ENCODE peak calls at places on chromosomes 11 and 22, in seven cellular contexts. U, Z, E, Y, I, Q and R are unnamed samples.

GRCh38 chr11:19753451-19754041 is 40.9 kb downstream of the NAV2 start:
- DNase-seq in Z (no peak), Q (no peak), Y (no peak), I (peak), U (no peak), E (no peak), R (no peak)

GRCh38 chr11:78228467-78228866 is 39.7 kb downstream of the USP35 start:
- DNase-seq in E (no peak), I (peak), Y (peak), Q (peak), Z (no peak), U (no peak), R (no peak)

GRCh38 chr22:23095467-23096342 is 25.4 kb downstream of the GNAZ start:
- DNase-seq in I (no peak), Q (no peak), Y (no peak), E (no peak), Z (no peak), U (no peak), R (no peak)

GRCh38 chr11:125569913-125570621 is 790 bp downstream of the EI24 start:
- DNase-seq in U (no peak), E (no peak), Z (no peak), I (peak), Q (no peak), Y (no peak), R (no peak)

GRCh38 chr11:131042711-131043110 is 126.4 kb upstream of the SNX19 start:
- DNase-seq in E (no peak), I (peak), Q (no peak), U (no peak), Z (no peak), Y (no peak), R (no peak)

GRCh38 chr11:3893311-3893710 is 37.8 kb downstream of the STIM1 start:
- DNase-seq in Z (no peak), I (no peak), U (no peak), Q (no peak), Y (no peak), E (no peak), R (no peak)

GRCh38 chr22:19520007-19520406 is 4.2 kb downstream of the CLDN5 start:
- DNase-seq in I (no peak), Z (no peak), Q (no peak), E (no peak), U (no peak), Y (no peak), R (no peak)

GRCh38 chr11:124829986-124830385 is 29.8 kb upstream of the MSANTD2 start:
- DNase-seq in Z (no peak), E (no peak), Q (no peak), Y (no peak), U (no peak), I (no peak), R (no peak)

DNA sequence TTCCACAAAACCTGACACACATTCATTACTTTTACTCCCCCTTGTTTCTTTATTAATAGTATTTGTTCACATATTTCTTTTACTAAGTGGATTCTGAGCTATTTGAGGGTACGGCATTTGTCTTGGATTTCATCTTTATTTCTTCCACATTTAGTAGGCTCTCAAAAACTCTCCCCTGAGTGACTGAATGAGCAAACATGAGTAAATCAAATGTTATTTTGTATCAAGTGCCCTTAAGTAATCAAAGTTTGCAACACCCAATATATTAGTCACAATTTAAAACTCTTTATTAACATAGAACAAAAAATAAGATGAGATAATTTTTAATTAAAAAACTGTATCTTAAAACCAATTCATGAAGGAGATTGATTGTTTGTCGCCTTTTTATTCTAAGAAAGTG is 1101.9 kb upstream of the TENM4 start:
- DNase-seq in E (no peak), I (peak), Z (no peak), Y (no peak), U (no peak), Q (no peak), R (no peak)
- H3K4me3 ChIP-seq in E (no peak), I (no peak), Z (no peak), Y (no peak), U (no peak), Q (no peak), R (no peak)

GRCh38 chr11:118143661-118144185 is 8.9 kb downstream of the SCN4B start:
- DNase-seq in Z (no peak), I (no peak), Y (no peak), Q (no peak), U (no peak), E (peak), R (no peak)

GRCh38 chr11:118144301-118144701 is 8.3 kb downstream of the SCN4B start:
- DNase-seq in Y (no peak), Q (no peak), Z (no peak), I (no peak), E (peak), U (no peak), R (no peak)

GRCh38 chr11:118144869-118145268 is 7.8 kb downstream of the SCN4B start:
- DNase-seq in U (no peak), I (no peak), Z (no peak), Y (no peak), E (no peak), Q (no peak), R (no peak)

GRCh38 chr11:118146554-118146953 is 6.1 kb downstream of the SCN4B start:
- DNase-seq in I (no peak), U (no peak), E (no peak), Z (no peak), Q (no peak), Y (no peak), R (no peak)

DNA sequence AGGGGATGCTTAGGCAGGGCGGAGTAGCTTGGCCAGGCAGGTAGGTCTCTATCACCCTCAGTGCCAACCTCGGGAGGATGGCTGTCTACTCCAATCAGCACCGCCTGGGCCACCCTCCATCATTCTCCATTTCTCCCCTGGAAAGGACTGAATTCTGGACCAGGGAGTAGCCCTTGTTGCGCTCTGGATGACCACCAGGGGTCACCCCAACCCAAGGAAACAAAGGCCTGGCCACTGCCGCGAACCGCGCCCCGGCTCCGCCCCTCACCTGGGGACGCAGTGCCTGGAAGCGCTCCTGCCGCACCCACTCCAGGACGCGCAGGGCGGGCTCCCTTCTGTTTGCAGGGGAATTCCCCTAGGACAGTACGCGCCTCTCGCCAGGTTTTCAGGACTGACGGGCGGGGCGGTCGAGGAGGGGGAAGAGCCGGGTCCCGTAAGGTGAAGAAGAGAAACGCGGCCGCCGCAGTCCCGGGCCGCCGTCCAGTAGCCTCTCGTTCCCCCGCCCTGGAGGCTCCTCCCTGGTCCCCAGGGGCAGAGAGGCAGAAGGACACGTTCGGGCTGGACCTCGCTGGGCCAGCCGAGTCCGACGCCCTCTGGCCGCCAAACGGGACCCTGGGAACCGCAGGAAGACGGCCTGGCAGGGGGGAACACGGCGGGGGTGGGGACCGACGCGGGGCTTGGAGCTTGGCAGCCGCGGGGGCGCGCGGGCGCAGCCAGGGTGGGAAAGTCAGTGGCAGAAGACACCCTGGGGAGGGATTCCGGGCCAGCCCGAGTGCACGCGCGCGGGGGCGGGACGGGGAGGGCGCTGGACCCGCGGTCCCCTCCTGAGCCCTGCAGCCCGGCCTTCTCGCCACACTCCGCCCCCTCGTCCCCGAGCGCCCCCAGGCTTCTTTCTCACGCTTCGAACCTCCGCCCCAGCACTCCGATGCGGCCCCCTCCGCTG is 7.1 kb downstream of the SCN4B start:
- DNase-seq in I (peak), Q (peak), Y (peak), U (peak), E (peak), Z (peak), R (peak)
- H3K4me3 ChIP-seq in I (peak), Q (peak), Y (peak), U (peak), E (peak), Z (peak), R (peak)

DNA sequence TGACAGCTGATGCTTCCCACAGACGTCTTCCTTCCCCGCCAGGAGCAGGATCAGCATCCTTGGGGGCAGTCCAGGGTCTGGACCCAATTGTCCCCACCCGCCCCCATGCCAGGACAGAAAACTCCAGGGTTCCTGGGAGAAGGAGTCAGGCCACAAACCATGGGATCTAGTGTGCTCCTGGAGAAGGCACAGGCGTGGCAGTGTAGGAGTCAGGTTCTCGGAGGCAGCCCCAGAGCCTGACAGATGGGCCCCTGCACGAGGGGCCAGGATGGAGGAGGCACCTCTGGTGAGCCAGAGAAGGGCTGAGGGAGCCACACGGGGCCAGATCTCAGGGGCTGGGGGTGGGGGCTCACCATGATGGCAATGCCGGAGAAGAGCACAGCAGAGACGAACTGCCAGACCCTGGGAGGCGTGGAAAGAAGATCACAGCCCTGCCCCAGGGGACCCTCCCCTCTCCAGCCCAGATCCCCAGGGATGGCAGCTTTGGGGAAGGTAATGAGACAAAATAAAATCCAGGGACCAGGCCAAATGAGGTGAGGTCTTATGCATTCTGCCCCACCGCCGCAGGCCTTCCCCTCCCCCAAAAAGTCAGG is 13.6 kb downstream of the TP53I11 start:
- DNase-seq in Y (no peak), Q (no peak), E (no peak), I (no peak), Z (no peak), U (no peak), R (no peak)
- H3K4me3 ChIP-seq in Y (no peak), Q (no peak), E (no peak), I (no peak), Z (no peak), U (no peak), R (no peak)

DNA sequence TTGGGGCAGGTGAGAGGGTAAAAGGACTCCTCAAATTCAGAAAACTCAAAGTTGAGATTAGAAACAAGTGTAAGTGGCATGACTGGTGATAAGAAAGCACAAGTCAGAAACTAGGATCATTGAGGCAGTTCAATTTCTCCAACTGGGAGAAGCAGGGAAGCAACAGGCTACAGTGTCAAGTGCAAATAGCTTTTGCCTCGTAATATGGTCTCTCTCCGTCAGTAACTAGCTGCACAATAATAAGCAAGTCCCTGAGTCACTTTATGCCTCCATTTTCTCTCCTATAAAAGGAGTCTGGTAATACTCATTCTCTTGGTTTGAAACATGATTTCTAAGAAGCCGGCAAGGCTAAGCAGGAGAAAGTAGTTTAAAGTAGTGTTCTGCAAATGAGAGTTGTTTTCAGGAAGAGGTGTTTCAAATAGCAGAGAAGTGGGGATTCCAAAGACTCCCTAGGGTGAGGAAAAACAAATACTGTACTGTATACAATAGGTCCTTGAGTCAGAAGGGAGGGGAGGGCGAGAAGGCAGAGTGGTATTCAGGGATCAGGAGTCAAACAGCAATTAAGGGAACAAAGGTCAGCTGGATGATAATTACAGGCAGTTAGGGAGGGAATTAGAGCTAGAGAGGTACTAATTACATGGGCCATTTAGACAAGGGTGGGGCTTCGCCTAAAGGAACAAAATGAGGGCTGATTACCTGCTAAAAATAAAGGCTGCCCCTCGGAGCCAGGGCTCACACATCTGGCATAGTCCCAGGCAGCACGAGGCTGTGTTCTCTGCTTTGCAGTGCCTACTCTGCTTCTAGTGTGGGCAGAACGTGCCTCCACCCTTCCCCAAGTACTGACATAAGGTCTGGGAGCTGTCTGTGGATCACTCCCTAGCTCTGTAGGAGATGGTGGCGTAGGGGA is 96.0 kb upstream of the BDNF start:
- DNase-seq in Z (no peak), I (no peak), U (no peak), Y (no peak), Q (no peak), E (no peak), R (no peak)
- H3K4me3 ChIP-seq in Z (no peak), I (no peak), U (no peak), Y (no peak), Q (no peak), E (no peak), R (no peak)

GRCh38 chr22:44461614-44462013 is 36.4 kb downstream of the RTL6 start:
- DNase-seq in Y (no peak), E (no peak), I (no peak), Z (no peak), Q (no peak), U (no peak), R (no peak)

GRCh38 chr22:44465563-44465962 is 32.5 kb downstream of the RTL6 start:
- DNase-seq in Z (no peak), I (no peak), E (no peak), Q (no peak), U (no peak), Y (no peak), R (no peak)

GRCh38 chr22:44463151-44463550 is 34.9 kb downstream of the RTL6 start:
- DNase-seq in U (no peak), I (no peak), Y (no peak), Z (no peak), E (no peak), Q (no peak), R (no peak)

GRCh38 chr22:44462246-44463015 is 35.6 kb downstream of the RTL6 start:
- DNase-seq in I (no peak), Z (no peak), Q (no peak), Y (no peak), E (no peak), U (no peak), R (no peak)

DNA sequence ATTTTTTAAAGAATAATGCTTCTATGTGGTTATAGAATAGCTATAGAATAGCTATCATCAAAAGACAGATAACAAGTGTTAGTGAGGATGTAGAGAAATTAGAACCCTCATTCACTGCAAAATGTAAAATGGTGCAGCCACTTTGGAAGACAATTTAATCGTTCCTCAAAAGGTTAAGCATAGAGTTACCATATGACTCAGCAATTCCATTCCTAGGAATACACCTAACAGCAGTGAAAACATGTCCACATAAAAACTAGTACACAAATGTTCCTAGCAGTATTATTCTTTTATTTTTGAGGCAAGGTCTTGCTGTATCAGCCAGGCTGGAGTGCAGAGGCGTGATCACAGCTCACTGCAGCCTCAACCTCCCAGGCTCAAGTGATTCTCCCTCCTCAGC is 34.0 kb downstream of the RTL6 start:
- DNase-seq in U (no peak), Z (no peak), Q (no peak), Y (no peak), E (no peak), I (peak), R (no peak)
- H3K4me3 ChIP-seq in U (no peak), Z (no peak), Q (no peak), Y (no peak), E (no peak), I (no peak), R (no peak)

DNA sequence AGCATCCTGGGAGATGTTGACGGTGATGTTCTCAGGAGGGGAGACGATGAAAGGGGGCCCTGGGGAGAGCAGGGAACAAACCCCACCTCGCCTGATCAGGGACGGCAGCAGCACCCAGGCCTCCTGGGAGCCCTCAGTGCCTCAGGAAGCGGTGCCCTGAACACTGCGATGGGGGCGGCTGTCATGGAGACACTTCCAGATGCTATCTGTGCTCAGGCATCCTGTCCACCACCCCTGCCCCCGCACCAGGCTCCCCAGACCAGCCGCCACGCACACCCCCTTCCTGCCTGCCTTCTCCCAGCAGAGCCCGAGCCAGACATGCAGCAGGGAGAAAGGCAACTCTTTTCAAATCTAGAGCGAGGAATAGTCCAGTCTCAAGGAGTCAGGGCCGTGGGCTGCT is 20.6 kb downstream of the IGSF9B start:
- DNase-seq in Q (no peak), E (no peak), Z (no peak), Y (no peak), U (no peak), I (no peak), R (no peak)
- H3K4me3 ChIP-seq in Q (no peak), E (no peak), Z (no peak), Y (no peak), U (no peak), I (no peak), R (no peak)

DNA sequence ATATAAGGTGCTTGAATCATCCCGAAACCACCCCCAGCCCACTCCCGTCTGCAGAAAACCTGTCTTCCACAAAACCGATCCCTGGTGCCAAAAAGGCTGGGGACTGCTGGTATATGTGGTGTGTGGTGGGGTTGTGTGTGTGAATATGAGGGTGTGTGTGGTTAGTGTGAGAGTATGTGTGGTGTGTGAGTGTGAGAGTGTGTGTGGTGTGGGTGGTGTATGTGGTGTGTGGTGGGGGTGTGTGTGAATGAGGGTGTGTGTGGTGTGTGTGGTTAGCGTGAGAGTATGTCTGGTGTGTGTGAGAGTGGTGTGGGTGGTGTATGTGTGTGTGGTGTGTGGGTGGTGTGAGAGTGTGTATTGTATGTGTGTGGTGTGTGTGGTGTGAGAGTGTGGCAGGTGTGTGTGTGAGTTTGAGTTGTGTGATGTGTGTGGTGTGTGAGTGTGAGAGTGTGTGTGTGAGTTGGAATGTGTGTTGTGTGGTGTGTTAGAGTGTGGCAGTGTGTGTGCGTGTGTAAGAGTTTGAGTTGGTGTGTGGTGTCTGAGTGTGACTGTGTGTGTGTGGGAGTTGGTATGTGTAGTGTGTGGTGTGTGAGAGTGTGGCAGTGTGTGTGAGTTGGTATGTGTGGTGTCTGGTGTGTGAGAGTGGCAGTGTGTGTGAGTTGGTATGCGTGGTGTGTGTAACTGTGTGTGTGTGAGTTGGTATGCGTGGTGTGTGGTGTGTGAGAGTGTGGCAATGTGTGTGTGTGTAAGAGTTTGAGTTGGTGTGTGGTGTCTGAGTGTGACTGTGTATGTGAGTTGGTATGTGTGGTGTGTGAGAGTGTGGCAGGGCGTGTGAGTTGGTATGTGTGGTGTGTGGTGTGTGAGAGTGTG is 6.5 kb downstream of the UPK3A start:
- DNase-seq in Y (no peak), Q (no peak), U (no peak), I (no peak), E (no peak), Z (no peak), R (no peak)
- H3K4me3 ChIP-seq in Y (no peak), Q (no peak), U (no peak), I (no peak), E (no peak), Z (no peak), R (no peak)

DNA sequence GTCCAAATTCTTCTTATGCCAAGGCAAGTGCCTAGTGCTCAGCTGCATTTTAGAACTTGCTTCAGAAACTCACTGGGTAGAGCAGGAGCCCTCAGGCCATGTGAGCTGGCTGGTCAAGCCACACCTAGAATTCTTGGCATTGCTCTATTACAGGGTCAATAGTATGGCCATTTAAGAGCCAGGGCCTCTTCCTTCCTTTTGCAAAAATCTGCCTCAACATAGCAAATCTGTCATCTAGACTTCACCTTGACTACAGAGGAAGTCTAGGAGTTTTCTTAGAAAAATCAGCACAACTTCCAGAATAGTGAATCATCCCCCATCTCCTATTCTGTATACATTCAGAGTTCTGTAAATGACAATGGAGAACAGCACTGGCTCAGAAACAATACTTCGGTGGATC is 112.0 kb upstream of the TTC12 start:
- DNase-seq in I (peak), Y (no peak), Z (no peak), E (no peak), Q (no peak), U (no peak), R (no peak)
- H3K4me3 ChIP-seq in I (no peak), Y (no peak), Z (no peak), E (no peak), Q (no peak), U (no peak), R (no peak)